ENCODE peak calls at places on chromosomes 3 and 15, in four cellular contexts. One of them, this sample, is unnamed. For H3K4me1, the result is how much of the 10 kb centered on the place peaks cover.

GRCh38 chr3:100645913-100646312 is 36.5 kb downstream of the ADGRG7 start:
- DNase-seq in esophagus squamous epithelium: no peak
- DNase-seq in body of pancreas: no peak
- DNase-seq in thyroid gland: no peak
- DNase-seq in this sample: no peak

GRCh38 chr3:48185129-48185528 is 3.1 kb downstream of the CDC25A start:
- DNase-seq in esophagus squamous epithelium: no peak
- DNase-seq in body of pancreas: no peak
- DNase-seq in thyroid gland: no peak
- DNase-seq in this sample: no peak

GRCh38 chr3:29065211-29065785 is 215.6 kb upstream of the RBMS3 start:
- DNase-seq in esophagus squamous epithelium: peak
- DNase-seq in body of pancreas: peak
- DNase-seq in thyroid gland: peak
- DNase-seq in this sample: peak

GRCh38 chr3:197298341-197298857 is at the start of gene DLG1:
- DNase-seq in esophagus squamous epithelium: peak
- DNase-seq in body of pancreas: peak
- DNase-seq in thyroid gland: peak
- DNase-seq in this sample: peak

GRCh38 chr3:4492240-4493007 is 724 bp upstream of the ITPR1 start:
- DNase-seq in esophagus squamous epithelium: no peak
- DNase-seq in body of pancreas: peak
- DNase-seq in thyroid gland: peak
- DNase-seq in this sample: peak

GRCh38 chr3:187880438-187880837 is 135.2 kb upstream of the BCL6 start:
- DNase-seq in esophagus squamous epithelium: no peak
- DNase-seq in body of pancreas: no peak
- DNase-seq in thyroid gland: no peak
- DNase-seq in this sample: no peak

GRCh38 chr15:83275412-83275811 is 9.1 kb downstream of the BNC1 start:
- DNase-seq in esophagus squamous epithelium: no peak
- DNase-seq in body of pancreas: no peak
- DNase-seq in thyroid gland: no peak
- DNase-seq in this sample: no peak

GRCh38 chr3:39276746-39277145 is 3.1 kb downstream of the CX3CR1 start:
- DNase-seq in esophagus squamous epithelium: no peak
- DNase-seq in body of pancreas: no peak
- DNase-seq in thyroid gland: no peak
- DNase-seq in this sample: no peak

GRCh38 chr3:181252626-181253025 is 263.1 kb upstream of the DNAJC19 start:
- DNase-seq in esophagus squamous epithelium: no peak
- DNase-seq in body of pancreas: no peak
- DNase-seq in thyroid gland: no peak
- DNase-seq in this sample: no peak

GRCh38 chr3:141737108-141737507 is 990 bp upstream of the RNF7 start:
- DNase-seq in esophagus squamous epithelium: no peak
- DNase-seq in body of pancreas: no peak
- DNase-seq in thyroid gland: no peak
- DNase-seq in this sample: no peak

GRCh38 chr15:99906793-99907192 is 173.6 kb upstream of the LYSMD4 start:
- DNase-seq in esophagus squamous epithelium: no peak
- DNase-seq in body of pancreas: no peak
- DNase-seq in thyroid gland: no peak
- DNase-seq in this sample: no peak

GRCh38 chr15:40289140-40289775 is 6.4 kb upstream of the ANKRD63 start:
- DNase-seq in esophagus squamous epithelium: no peak
- DNase-seq in body of pancreas: peak
- DNase-seq in thyroid gland: peak
- DNase-seq in this sample: no peak

GRCh38 chr3:31278532-31278931 is 254.2 kb upstream of the STT3B start:
- DNase-seq in esophagus squamous epithelium: no peak
- DNase-seq in body of pancreas: no peak
- DNase-seq in thyroid gland: no peak
- DNase-seq in this sample: no peak

GRCh38 chr3:31274406-31275024 is 258.2 kb upstream of the STT3B start:
- DNase-seq in esophagus squamous epithelium: no peak
- DNase-seq in body of pancreas: no peak
- DNase-seq in thyroid gland: no peak
- DNase-seq in this sample: no peak

GRCh38 chr3:31275583-31275982 is 257.1 kb upstream of the STT3B start:
- DNase-seq in esophagus squamous epithelium: no peak
- DNase-seq in body of pancreas: no peak
- DNase-seq in thyroid gland: no peak
- DNase-seq in this sample: no peak

GRCh38 chr3:31277582-31277981 is 255.1 kb upstream of the STT3B start:
- DNase-seq in esophagus squamous epithelium: no peak
- DNase-seq in body of pancreas: no peak
- DNase-seq in thyroid gland: no peak
- DNase-seq in this sample: no peak

DNA sequence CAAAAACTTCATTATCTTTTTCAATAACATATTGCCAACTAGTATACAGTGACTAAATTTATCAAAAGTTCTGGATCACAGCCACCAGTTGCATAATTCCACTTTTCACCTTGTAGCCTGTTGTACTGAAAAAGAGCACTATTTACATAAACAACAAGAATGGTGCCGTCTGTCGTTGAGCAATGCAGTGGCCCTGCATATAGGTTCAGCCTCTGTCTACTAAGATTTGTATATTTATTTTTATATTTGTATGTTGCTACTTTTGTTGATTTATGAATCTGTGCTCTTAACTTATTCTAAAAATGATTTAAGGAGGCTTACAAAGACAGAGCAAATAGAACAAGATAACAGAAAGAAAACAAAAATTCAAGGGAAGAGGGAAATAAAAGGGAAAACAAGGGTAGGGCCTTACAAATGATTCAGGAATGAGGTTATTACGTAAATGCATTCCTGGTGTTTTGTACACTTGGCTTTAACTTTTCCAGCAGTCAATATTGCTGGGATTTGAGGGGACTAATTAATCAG is 257.6 kb upstream of the STT3B start:
- DNase-seq in esophagus squamous epithelium: no peak
- DNase-seq in body of pancreas: peak
- DNase-seq in thyroid gland: no peak
- DNase-seq in this sample: no peak
- H3K4me1 ChIP-seq in esophagus squamous epithelium: under half
- H3K4me1 ChIP-seq in body of pancreas: under half
- H3K4me1 ChIP-seq in thyroid gland: under half
- H3K4me1 ChIP-seq in this sample: under half

DNA sequence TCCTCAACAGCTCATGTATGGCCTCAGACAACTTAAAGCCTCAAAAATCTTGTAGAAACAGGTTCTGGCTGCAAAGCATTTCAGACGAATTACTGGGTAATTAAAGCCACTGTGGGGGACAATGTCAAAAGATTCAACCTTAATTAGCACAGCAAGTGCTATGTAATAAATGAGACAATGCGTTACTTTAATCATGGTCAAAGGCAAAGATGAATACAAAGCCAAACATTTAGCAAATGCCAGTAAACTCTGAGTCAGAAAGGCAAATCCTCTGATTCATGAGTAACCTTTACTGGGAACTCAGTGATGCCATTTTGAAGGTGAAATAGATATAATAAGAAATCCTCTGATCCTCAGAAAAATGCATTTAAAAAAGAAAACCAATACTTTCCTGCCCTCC is 1111.3 kb downstream of the TUSC7 start:
- DNase-seq in esophagus squamous epithelium: no peak
- DNase-seq in body of pancreas: no peak
- DNase-seq in thyroid gland: no peak
- DNase-seq in this sample: no peak
- TF ChIP-seq CTCF in esophagus squamous epithelium: no peak
- TF ChIP-seq CTCF in body of pancreas: no peak
- TF ChIP-seq CTCF in thyroid gland: no peak
- TF ChIP-seq CTCF in this sample: no peak

DNA sequence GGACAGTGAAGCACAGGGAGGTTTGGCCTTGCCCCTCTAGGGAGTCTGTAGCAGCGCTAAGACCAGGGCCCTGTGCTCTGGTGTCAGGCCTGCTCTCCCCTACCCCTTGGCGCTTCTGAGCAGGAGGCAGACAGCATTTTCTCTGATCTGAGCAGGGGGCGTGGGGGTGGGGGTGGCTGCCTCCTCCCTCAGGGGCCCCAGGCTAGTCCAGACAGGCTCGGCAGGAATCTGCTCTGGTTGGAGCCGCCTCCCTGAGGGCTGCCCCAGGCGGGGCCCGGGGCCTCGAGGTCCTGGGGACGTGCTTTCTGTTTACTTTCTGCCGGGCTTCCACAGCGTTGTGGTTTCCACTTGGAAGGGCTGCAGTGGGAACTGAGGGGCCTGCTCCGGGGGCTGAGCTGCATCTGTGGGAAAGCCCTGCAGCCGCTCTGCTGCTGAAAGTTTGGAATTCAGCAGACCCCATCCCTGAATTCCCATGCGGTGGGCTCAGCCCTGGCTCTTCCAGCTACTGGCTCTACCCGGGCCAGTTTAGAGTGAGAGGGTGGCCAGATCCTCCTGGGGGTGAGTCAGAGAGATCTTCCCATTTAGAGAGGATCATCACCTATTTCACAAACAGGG is 105.4 kb downstream of the LINGO1 start:
- DNase-seq in esophagus squamous epithelium: no peak
- DNase-seq in body of pancreas: no peak
- DNase-seq in thyroid gland: peak
- DNase-seq in this sample: no peak
- H3K27ac ChIP-seq in esophagus squamous epithelium: no peak
- H3K27ac ChIP-seq in body of pancreas: no peak
- H3K27ac ChIP-seq in thyroid gland: no peak
- H3K27ac ChIP-seq in this sample: peak

DNA sequence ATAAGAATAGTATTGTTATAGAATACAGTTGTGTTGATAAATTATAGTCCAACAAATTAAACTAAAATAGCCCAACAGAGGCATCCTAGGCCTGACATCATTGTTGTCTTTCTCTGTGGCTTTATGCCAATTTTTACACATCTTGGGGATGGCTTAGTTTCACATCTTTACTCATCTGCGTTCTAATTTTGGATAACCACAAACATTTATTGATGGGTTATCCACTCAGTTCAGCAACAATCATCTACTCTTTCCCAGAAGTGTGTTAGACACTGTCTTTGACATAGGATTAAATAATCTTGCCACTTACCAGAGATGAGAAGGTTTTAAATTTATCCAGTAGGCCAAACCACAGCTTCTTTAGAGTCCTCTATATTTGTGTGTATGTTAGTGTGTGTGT is 120.8 kb upstream of the PHLDB2 start:
- DNase-seq in esophagus squamous epithelium: no peak
- DNase-seq in body of pancreas: no peak
- DNase-seq in thyroid gland: no peak
- DNase-seq in this sample: no peak
- H3K4me1 ChIP-seq in esophagus squamous epithelium: half or more
- H3K4me1 ChIP-seq in body of pancreas: half or more
- H3K4me1 ChIP-seq in thyroid gland: under half
- H3K4me1 ChIP-seq in this sample: under half

GRCh38 chr3:83928391-83928790 is 1030.4 kb upstream of the CADM2 start:
- DNase-seq in esophagus squamous epithelium: no peak
- DNase-seq in body of pancreas: no peak
- DNase-seq in thyroid gland: no peak
- DNase-seq in this sample: peak
- TF ChIP-seq CTCF in esophagus squamous epithelium: no peak
- TF ChIP-seq CTCF in body of pancreas: no peak
- TF ChIP-seq CTCF in thyroid gland: no peak
- TF ChIP-seq CTCF in this sample: no peak

DNA sequence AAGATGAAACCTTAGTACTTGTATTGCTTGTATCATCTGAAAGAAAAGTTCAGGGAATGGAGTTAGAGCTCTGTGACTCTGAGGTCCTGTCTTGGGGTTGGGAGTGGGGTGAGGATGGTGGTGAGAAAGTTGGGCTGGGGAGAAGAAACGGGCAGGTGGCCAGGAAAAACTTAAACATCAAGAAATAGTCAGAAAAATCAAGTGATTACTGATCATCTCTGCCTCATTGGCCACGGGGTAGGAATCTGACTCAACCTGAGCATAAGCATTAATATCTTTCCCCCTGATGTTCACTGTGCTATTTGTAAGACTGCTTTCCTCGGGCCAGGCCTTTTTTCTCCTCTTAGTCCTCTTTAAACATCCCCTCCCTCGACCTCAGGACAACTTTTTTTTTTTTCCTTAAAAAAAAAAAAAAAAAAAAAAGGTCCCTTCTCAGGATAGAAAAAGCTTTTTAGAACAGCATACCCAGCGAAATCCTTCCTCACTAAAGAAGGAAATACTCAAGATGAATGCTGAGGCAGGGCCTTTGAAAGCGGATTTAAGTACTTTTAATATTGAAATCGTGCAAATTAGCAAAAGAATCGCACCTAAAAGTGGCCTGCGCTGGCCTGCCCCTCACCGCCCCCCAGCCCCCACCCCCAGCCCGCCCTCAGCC is 5.7 kb downstream of the MEIS2 start:
- DNase-seq in esophagus squamous epithelium: no peak
- DNase-seq in body of pancreas: no peak
- DNase-seq in thyroid gland: no peak
- DNase-seq in this sample: no peak
- H3K27ac ChIP-seq in esophagus squamous epithelium: peak
- H3K27ac ChIP-seq in body of pancreas: no peak
- H3K27ac ChIP-seq in thyroid gland: no peak
- H3K27ac ChIP-seq in this sample: no peak

GRCh38 chr15:101063212-101063611 is 144.1 kb downstream of the LRRK1 start:
- DNase-seq in esophagus squamous epithelium: no peak
- DNase-seq in body of pancreas: no peak
- DNase-seq in thyroid gland: no peak
- DNase-seq in this sample: peak

GRCh38 chr15:101065570-101066221 is 146.5 kb downstream of the LRRK1 start:
- DNase-seq in esophagus squamous epithelium: no peak
- DNase-seq in body of pancreas: no peak
- DNase-seq in thyroid gland: no peak
- DNase-seq in this sample: no peak

GRCh38 chr15:101064795-101065569 is 145.8 kb downstream of the LRRK1 start:
- DNase-seq in esophagus squamous epithelium: no peak
- DNase-seq in body of pancreas: no peak
- DNase-seq in thyroid gland: no peak
- DNase-seq in this sample: no peak

GRCh38 chr15:101062471-101063171 is 143.5 kb downstream of the LRRK1 start:
- DNase-seq in esophagus squamous epithelium: no peak
- DNase-seq in body of pancreas: no peak
- DNase-seq in thyroid gland: no peak
- DNase-seq in this sample: peak

DNA sequence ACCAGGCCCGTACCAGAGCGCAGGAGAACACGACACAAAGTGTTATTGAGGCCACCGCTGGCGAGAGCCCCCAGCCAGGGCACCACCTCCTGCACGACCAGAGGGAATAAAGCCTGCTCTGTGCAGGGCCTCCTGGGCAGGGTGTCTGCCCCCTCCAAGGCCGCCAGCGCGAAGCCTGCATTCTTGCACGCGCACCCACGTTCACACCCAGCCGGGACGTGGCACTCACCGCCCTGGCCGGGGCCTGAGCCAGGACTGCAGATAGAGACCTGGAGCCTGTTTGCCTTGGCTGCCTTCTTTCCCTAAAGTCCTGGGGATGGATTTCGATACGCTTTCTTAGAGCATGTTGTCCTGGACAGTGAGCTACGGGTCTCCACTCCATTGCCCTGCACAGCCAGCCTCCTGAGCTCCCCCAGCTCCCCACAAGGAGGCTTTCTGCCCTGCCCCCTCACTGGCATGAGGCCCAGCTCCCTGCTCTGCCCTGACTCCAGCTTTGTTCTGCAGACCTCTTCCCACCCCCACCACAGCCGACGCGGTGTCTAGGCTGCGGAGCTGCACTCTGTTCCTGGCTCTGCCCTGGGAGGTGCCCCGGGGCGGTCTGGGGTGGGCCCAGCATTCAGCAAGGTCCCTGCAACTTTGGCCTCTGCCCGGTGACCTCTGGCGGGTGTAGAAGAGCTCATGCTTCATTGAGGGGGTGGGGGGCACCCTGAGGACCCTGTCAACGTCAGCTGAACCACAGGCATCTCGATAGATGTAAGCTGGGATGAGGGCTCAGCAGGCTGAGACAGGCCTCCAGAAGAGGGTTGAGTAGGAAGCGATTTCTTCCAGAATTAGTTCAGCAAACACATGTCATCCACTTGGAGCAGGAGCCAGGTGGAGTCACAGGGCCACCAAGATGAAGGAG is 145.0 kb downstream of the LRRK1 start:
- DNase-seq in esophagus squamous epithelium: no peak
- DNase-seq in body of pancreas: peak
- DNase-seq in thyroid gland: no peak
- DNase-seq in this sample: peak
- H3K4me1 ChIP-seq in esophagus squamous epithelium: under half
- H3K4me1 ChIP-seq in body of pancreas: under half
- H3K4me1 ChIP-seq in thyroid gland: under half
- H3K4me1 ChIP-seq in this sample: under half